ENCODE peak calls at places on chromosome 22, in six cellular contexts. O is body of pancreas, D is cardiac muscle cell, W is GM06990, Z is A549, T is uterus. P is an unnamed sample.

GRCh38 chr22:43532301-43533050 is 120.7 kb downstream of the MPPED1 start:
- DNase-seq in O (no peak), T (no peak), D (no peak), W (no peak), Z (no peak), P (no peak)

GRCh38 chr22:48961705-48962104 is 866.0 kb downstream of the BRD1 start:
- DNase-seq in T (no peak), D (no peak), W (no peak), Z (no peak), O (no peak), P (peak; percentile 54)

GRCh38 chr22:44764974-44765373 is 12.6 kb downstream of the ARHGAP8 start:
- DNase-seq in W (no peak), T (no peak), D (no peak), Z (no peak), O (no peak), P (no peak)

GRCh38 chr22:46008836-46009596 is 32.1 kb upstream of the WNT7B start:
- DNase-seq in W (no peak), O (no peak), Z (no peak), D (no peak), T (peak; percentile 21), P (no peak)

GRCh38 chr22:40300884-40301672 is 45.2 kb upstream of the ADSL start:
- DNase-seq in O (no peak), W (peak; percentile 17), Z (no peak), D (no peak), T (no peak), P (no peak)

GRCh38 chr22:49419661-49420060 is 408.0 kb downstream of the BRD1 start:
- DNase-seq in Z (no peak), T (no peak), W (no peak), D (no peak), O (no peak), P (peak; percentile 62)

GRCh38 chr22:20571531-20572007 is 64.2 kb downstream of the MED15 start:
- DNase-seq in D (peak; percentile 54), Z (peak; percentile 28), O (peak; percentile 53), W (no peak), T (peak; percentile 44), P (no peak)

GRCh38 chr22:20014526-20015186 is 2.0 kb downstream of the ARVCF start:
- DNase-seq in W (no peak), T (no peak), Z (no peak), O (no peak), D (no peak), P (no peak)

GRCh38 chr22:20438066-20438677 is 547 bp upstream of the SCARF2 start:
- DNase-seq in Z (no peak), T (peak; percentile 45), O (no peak), D (peak; percentile 60), W (no peak), P (no peak)

GRCh38 chr22:49100316-49100715 is 727.4 kb downstream of the BRD1 start:
- DNase-seq in Z (no peak), D (no peak), T (no peak), W (no peak), O (no peak), P (no peak)

GRCh38 chr22:20783844-20784723 is 10.2 kb downstream of the SERPIND1 start:
- DNase-seq in Z (peak; percentile 30), T (peak; percentile 44), W (peak; percentile 20), D (peak; percentile 76), O (peak; percentile 57), P (no peak)

GRCh38 chr22:22180738-22181514 is 63.7 kb upstream of the VPREB1 start:
- DNase-seq in T (no peak), Z (no peak), D (no peak), W (no peak), O (no peak), P (no peak)

GRCh38 chr22:48263431-48263765 is 1500.9 kb downstream of the TBC1D22A start:
- DNase-seq in W (no peak), D (no peak), T (no peak), O (no peak), Z (no peak), P (no peak)

GRCh38 chr22:45064313-45065268 is 54.8 kb upstream of the PHF21B start:
- DNase-seq in W (no peak), D (peak; percentile 37), T (no peak), O (no peak), Z (no peak), P (no peak)

GRCh38 chr22:44304354-44304753 is 8.4 kb downstream of the SHISAL1 start:
- DNase-seq in O (no peak), W (no peak), Z (no peak), T (peak; percentile 79), D (peak; percentile 18), P (no peak)

GRCh38 chr22:48823941-48824340 is 1003.7 kb downstream of the BRD1 start:
- DNase-seq in D (no peak), Z (no peak), O (no peak), W (no peak), T (no peak), P (no peak)

GRCh38 chr22:46829140-46829891 is 66.9 kb downstream of the TBC1D22A start:
- DNase-seq in T (no peak), W (no peak), O (no peak), Z (peak; percentile 72), D (peak; percentile 91), P (no peak)

GRCh38 chr22:29219881-29220670 is 14.4 kb downstream of the EMID1 start:
- DNase-seq in T (peak; percentile 12), D (no peak), O (peak; percentile 39), Z (no peak), W (no peak), P (no peak)

GRCh38 chr22:49365910-49366309 is 461.8 kb downstream of the BRD1 start:
- DNase-seq in Z (no peak), T (no peak), O (no peak), W (no peak), D (no peak), P (peak; percentile 73)

DNA sequence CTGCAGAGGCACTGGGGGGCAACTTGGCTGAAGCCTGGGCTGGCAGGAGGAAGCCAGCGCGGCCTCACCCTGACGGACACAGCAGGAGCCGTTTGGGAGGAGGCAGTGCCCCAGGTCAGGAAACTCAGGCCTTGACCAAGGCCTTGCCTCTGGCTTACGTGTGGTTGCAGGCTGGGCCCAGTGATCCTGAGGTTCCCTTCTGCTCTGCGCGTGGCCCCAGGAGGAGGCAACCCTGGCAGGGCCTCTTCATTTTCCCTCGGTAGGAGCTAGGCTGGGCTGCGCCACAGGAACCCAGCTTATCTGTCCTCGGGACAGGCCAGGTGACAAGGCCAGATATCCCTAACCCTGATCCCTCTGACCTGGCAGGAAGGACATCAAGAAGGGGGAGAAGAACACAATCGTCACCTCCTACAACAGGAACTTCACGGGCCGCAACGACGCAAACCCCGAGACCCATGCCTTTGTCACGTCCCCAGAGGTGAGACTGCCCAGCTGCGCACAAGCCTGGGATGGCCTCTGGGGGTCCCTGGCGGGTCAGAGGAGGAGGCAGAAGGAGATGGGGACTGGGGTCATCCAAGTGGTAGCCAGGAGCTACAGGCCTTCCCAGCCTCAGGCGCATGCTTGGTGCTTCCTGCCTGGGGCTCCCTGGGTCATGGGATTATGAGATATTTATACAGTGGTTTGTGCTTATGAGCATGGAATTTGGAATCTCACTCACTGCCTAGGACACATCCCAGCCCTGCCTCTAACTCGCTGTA is 20.6 kb downstream of the POLR3H start:
- DNase-seq in D (peak; percentile 37), W (no peak), T (no peak), O (peak; percentile 35), Z (no peak), P (no peak)
- TF ChIP-seq CTCF in D (no peak), W (no peak), T (no peak), O (no peak), Z (no peak), P (no peak)

GRCh38 chr22:24421428-24421931 is 5.9 kb upstream of the ADORA2A start:
- DNase-seq in Z (peak; percentile 35), T (no peak), O (no peak), D (no peak), W (no peak), P (no peak)
- TF ChIP-seq CTCF in Z (peak; percentile 15), T (no peak), O (no peak), D (peak; percentile 23), W (peak; percentile 49), P (peak; percentile 31)

DNA sequence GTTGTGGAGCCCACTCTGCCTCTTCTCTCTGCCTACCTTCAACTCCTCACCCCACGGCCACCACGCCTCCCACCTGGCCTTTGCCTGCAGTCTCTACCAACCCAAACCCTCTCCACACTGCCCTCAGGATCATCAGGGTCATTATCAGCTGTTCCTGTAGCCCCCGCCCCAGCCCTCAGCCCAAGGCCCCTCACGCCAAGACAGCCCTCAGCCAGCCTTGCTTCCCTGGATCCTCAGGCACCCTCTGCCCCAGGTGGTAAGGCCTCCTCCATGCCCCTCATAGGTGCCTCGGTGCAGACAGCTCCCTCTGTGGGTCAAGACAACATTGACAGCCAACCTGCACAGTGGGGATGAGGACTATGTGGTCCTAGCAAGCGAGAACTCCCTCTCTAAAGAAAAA is 1.7 kb downstream of the SBF1 start:
- DNase-seq in O (peak; percentile 42), Z (peak; percentile 60), T (no peak), W (no peak), D (no peak), P (no peak)
- TF ChIP-seq CTCF in O (no peak), Z (peak; percentile 8), T (no peak), W (peak; percentile 74), D (peak; percentile 17), P (peak; percentile 26)

GRCh38 chr22:37420656-37421467 is 6.4 kb downstream of the ELFN2 start:
- DNase-seq in D (no peak), W (no peak), Z (no peak), O (no peak), T (no peak), P (no peak)
- TF ChIP-seq CTCF in D (no peak), W (no peak), Z (no peak), O (no peak), T (no peak), P (no peak)

GRCh38 chr22:17867160-17867785 is 93.0 kb upstream of the BID start:
- DNase-seq in W (no peak), D (no peak), T (peak; percentile 66), O (peak; percentile 35), Z (no peak), P (no peak)
- TF ChIP-seq CTCF in W (no peak), D (no peak), T (no peak), O (no peak), Z (no peak), P (no peak)

P was measured in osteocyte.